ENCODE peak calls at places on chromosomes 11 and 22, in six cellular contexts. U is kidney epithelial cell; H is epithelial cell of esophagus; X is AG04450; R is CD4-positive, alpha-beta T cell; Y is B cell. B is an unnamed sample.

GRCh38 chr22:47588583-47588970 is 826.1 kb downstream of the TBC1D22A start:
- DNase-seq in H (no peak), X (no peak), Y (no peak), R (no peak), U (no peak), B (no peak)

GRCh38 chr11:9759519-9760179 is 95.8 kb downstream of the SWAP70 start:
- DNase-seq in U (peak; percentile 100), X (peak; percentile 99), R (peak; percentile 76), Y (peak; percentile 98), H (peak; percentile 100), B (no peak)

GRCh38 chr22:50118557-50119168 is 28.9 kb downstream of the MOV10L1 start:
- DNase-seq in H (no peak), X (peak; percentile 90), Y (no peak), U (peak; percentile 48), R (no peak), B (no peak)

GRCh38 chr11:109854696-109855095 is 238.5 kb upstream of the ZC3H12C start:
- DNase-seq in X (no peak), R (no peak), Y (no peak), U (no peak), H (no peak), B (no peak)

GRCh38 chr11:106724293-106724892 is 293.9 kb downstream of the GUCY1A2 start:
- DNase-seq in U (no peak), X (no peak), R (no peak), H (peak; percentile 54), Y (no peak), B (no peak)

GRCh38 chr11:73194593-73194992 is 23.5 kb upstream of the P2RY2 start:
- DNase-seq in Y (no peak), U (no peak), X (no peak), H (peak; percentile 93), R (no peak), B (no peak)

GRCh38 chr11:72735495-72736027 is 16.6 kb downstream of the ARAP1 start:
- DNase-seq in H (peak; percentile 38), R (no peak), U (no peak), Y (no peak), X (no peak), B (no peak)

GRCh38 chr22:50160947-50161346 is 9.6 kb upstream of the PANX2 start:
- DNase-seq in Y (no peak), U (no peak), X (no peak), R (no peak), H (no peak), B (no peak)

GRCh38 chr11:67670316-67671210 is 3.9 kb downstream of the ALDH3B2 start:
- DNase-seq in U (no peak), R (no peak), H (no peak), Y (no peak), X (no peak), B (no peak)

GRCh38 chr11:101914737-101915426 is at the start of gene CEP126:
- DNase-seq in R (peak; percentile 90), Y (peak; percentile 98), X (peak; percentile 81), H (peak; percentile 95), U (peak; percentile 68), B (peak; percentile 59)

GRCh38 chr11:2136952-2137201 is 2.3 kb downstream of the IGF2 start:
- DNase-seq in R (no peak), U (no peak), H (no peak), Y (no peak), X (no peak), B (no peak)

GRCh38 chr22:25199726-25200520 is at the start of gene CRYBB3:
- DNase-seq in H (no peak), U (no peak), R (no peak), X (no peak), Y (no peak), B (no peak)

GRCh38 chr22:31124811-31125465 is 2.2 kb downstream of the INPP5J start:
- DNase-seq in H (no peak), R (no peak), Y (no peak), X (no peak), U (no peak), B (no peak)

GRCh38 chr22:37802310-37803194 is 5.2 kb upstream of the GCAT start:
- DNase-seq in R (no peak), H (peak; percentile 42), U (no peak), Y (no peak), X (no peak), B (peak; percentile 63)

GRCh38 chr11:76666830-76667229 is 3.7 kb downstream of the LRRC32 start:
- DNase-seq in Y (no peak), R (no peak), X (no peak), H (no peak), U (no peak), B (peak; percentile 5)

GRCh38 chr11:92838655-92839334 is 130.7 kb upstream of the MTNR1B start:
- DNase-seq in R (no peak), H (no peak), X (no peak), Y (no peak), U (no peak), B (no peak)

GRCh38 chr11:74283580-74284180 is 27.8 kb downstream of the P4HA3 start:
- DNase-seq in H (no peak), R (no peak), Y (no peak), U (no peak), X (no peak), B (no peak)

GRCh38 chr22:25882366-25882765 is 140.4 kb downstream of the MYO18B start:
- DNase-seq in Y (no peak), X (no peak), U (no peak), H (no peak), R (no peak), B (no peak)

GRCh38 chr11:58926251-58926650 is 13.0 kb upstream of the GLYATL1 start:
- DNase-seq in Y (no peak), U (no peak), X (peak; percentile 38), R (no peak), H (no peak), B (no peak)

GRCh38 chr11:130464289-130464812 is 15.9 kb downstream of the ADAMTS15 start:
- DNase-seq in H (no peak), Y (no peak), R (no peak), X (no peak), U (no peak), B (no peak)

GRCh38 chr11:112062923-112063322 is 10.9 kb downstream of the PIH1D2 start:
- DNase-seq in H (no peak), Y (no peak), R (no peak), X (no peak), U (no peak), B (no peak)

GRCh38 chr11:57305523-57305922 is 19.2 kb downstream of the TNKS1BP1 start:
- DNase-seq in U (no peak), H (no peak), Y (no peak), R (no peak), X (no peak), B (peak; percentile 4)

GRCh38 chr11:115134886-115135285 is 369.3 kb downstream of the CADM1 start:
- DNase-seq in Y (no peak), H (no peak), U (no peak), R (no peak), X (no peak), B (no peak)

GRCh38 chr11:42778193-42778592 is 533.6 kb upstream of the API5 start:
- DNase-seq in H (no peak), X (no peak), Y (no peak), U (no peak), R (no peak), B (no peak)

GRCh38 chr11:117805048-117805447 is 8.0 kb upstream of the DSCAML1 start:
- DNase-seq in X (no peak), H (peak; percentile 32), R (no peak), Y (no peak), U (no peak), B (no peak)

GRCh38 chr11:111793863-111794262 is 27.7 kb upstream of the PPP2R1B start:
- DNase-seq in Y (no peak), R (no peak), H (peak; percentile 94), X (no peak), U (peak; percentile 48), B (no peak)

GRCh38 chr22:49289822-49290221 is 537.9 kb downstream of the BRD1 start:
- DNase-seq in R (no peak), Y (no peak), H (no peak), U (no peak), X (no peak), B (no peak)

GRCh38 chr11:72370201-72370600 is 64.1 kb downstream of the CLPB start:
- DNase-seq in X (no peak), H (no peak), Y (no peak), U (no peak), R (no peak), B (no peak)

GRCh38 chr11:13150487-13150886 is 127.1 kb upstream of the BMAL1 start:
- DNase-seq in H (no peak), R (no peak), X (no peak), Y (no peak), U (no peak), B (no peak)

GRCh38 chr11:69212121-69213110 is 56.7 kb downstream of the SMIM38 start:
- DNase-seq in X (no peak), R (no peak), Y (peak; percentile 27), H (no peak), U (no peak), B (no peak)
- TF ChIP-seq CTCF in X (peak; percentile 46), R (no peak), Y (peak; percentile 7), H (no peak), U (peak; percentile 41), B (peak; percentile 2)

GRCh38 chr11:63747006-63747405 is 21.6 kb downstream of the ZFTA start:
- DNase-seq in H (peak; percentile 86), X (peak; percentile 37), Y (no peak), R (no peak), U (no peak), B (no peak)
- TF ChIP-seq CTCF in H (no peak), X (no peak), Y (no peak), R (no peak), U (no peak), B (no peak)

DNA sequence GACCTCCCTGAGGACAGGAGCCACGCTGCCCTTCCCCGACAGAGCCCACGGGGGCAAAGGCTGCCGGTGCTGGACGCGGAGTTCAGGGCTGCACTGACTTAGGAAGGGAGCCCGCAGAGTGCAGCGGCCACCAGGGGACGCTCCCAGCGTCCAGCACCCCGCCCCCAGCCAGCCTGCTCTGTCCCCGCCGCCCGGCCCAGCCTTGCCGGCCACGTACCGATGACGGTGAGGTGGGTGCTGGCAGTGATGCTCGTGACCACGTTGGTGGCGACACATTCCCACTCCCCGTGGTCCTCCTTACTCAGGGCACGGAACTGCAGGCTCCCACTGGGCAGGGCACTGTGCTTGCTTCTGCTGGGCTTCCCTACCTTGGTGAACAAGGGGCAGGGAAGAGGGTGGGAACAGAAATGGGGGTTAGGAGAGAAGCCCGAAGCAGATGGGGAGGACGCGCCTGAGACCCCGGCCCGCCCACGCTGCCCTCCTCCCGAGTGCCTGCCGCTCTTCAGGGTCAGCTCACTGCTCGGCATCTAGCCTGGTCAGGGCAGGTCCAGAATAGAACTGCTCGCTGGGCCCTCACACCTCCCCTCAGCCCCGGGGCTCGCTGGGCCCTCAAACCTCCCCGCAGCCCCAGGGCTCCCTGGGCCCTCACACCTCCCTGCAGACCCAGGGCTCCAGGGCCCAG is 25.9 kb downstream of the IGSF9B start:
- DNase-seq in X (no peak), R (no peak), U (no peak), Y (no peak), H (no peak), B (no peak)
- TF ChIP-seq CTCF in X (peak; percentile 35), R (no peak), U (peak; percentile 14), Y (no peak), H (no peak), B (no peak)

DNA sequence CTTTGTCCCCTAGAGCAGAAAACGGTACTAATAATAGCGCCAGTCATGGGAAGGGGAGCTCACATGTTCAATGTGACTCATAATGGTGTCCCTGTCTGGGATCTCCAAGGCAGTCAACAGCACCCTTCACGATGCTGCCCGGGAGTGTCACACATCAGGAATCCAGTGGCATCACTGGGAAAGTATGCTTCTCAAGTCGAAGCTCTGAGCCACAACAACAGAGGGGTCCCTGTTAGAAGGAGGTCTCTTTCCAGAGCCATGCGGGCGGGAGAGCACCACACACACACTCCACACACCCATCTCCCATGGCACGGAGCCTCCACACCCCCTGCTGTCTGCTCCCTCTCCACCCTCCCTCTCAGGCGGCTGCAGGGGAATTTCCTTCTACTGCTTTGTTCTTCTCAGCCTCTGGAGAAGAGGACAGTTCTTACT is 119.7 kb downstream of the ETS1 start:
- DNase-seq in U (peak; percentile 100), H (peak; percentile 85), X (peak; percentile 92), R (peak; percentile 45), Y (no peak), B (no peak)
- TF ChIP-seq CTCF in U (peak; percentile 23), H (peak; percentile 3), X (peak; percentile 26), R (no peak), Y (no peak), B (no peak)

B was measured in D721Med.